ENCODE peak calls at places on chromosome X, in seven cellular contexts. One of them, this sample, is unnamed. For H3K9me3, the result is how much of the 10 kb centered on the place peaks cover.

GRCh38 chrX:34778961-34779360 is 121.9 kb upstream of the TMEM47 start:
- DNase-seq in tibial nerve: no peak
- DNase-seq in transverse colon: no peak
- DNase-seq in mammary epithelial cell: peak
- DNase-seq in left ventricle myocardium inferior: no peak
- DNase-seq in PC-3: peak
- DNase-seq in A549: no peak
- DNase-seq in this sample: no peak

GRCh38 chrX:154855256-154855655 is 20.8 kb upstream of the SMIM9 start:
- DNase-seq in PC-3: no peak
- DNase-seq in A549: no peak
- DNase-seq in tibial nerve: no peak
- DNase-seq in left ventricle myocardium inferior: no peak
- DNase-seq in mammary epithelial cell: no peak
- DNase-seq in transverse colon: no peak
- DNase-seq in this sample: no peak

GRCh38 chrX:118751950-118752783 is 24.8 kb downstream of the IL13RA1 start:
- DNase-seq in mammary epithelial cell: peak
- DNase-seq in left ventricle myocardium inferior: no peak
- DNase-seq in transverse colon: no peak
- DNase-seq in PC-3: no peak
- DNase-seq in tibial nerve: no peak
- DNase-seq in A549: no peak
- DNase-seq in this sample: no peak

GRCh38 chrX:63713510-63713909 is 71.5 kb downstream of the ARHGEF9 start:
- DNase-seq in PC-3: no peak
- DNase-seq in left ventricle myocardium inferior: peak
- DNase-seq in tibial nerve: no peak
- DNase-seq in A549: no peak
- DNase-seq in transverse colon: no peak
- DNase-seq in mammary epithelial cell: no peak
- DNase-seq in this sample: no peak

GRCh38 chrX:129779747-129780146 is at the start of gene SASH3:
- DNase-seq in tibial nerve: peak
- DNase-seq in A549: no peak
- DNase-seq in mammary epithelial cell: no peak
- DNase-seq in left ventricle myocardium inferior: peak
- DNase-seq in transverse colon: peak
- DNase-seq in PC-3: no peak
- DNase-seq in this sample: no peak

GRCh38 chrX:146154191-146154590 is 336.6 kb downstream of the SLITRK2 start:
- DNase-seq in tibial nerve: no peak
- DNase-seq in left ventricle myocardium inferior: no peak
- DNase-seq in mammary epithelial cell: no peak
- DNase-seq in transverse colon: peak
- DNase-seq in A549: no peak
- DNase-seq in PC-3: no peak
- DNase-seq in this sample: no peak

GRCh38 chrX:646228-646495 is 15.6 kb downstream of the SHOX start:
- DNase-seq in PC-3: no peak
- DNase-seq in left ventricle myocardium inferior: no peak
- DNase-seq in tibial nerve: no peak
- DNase-seq in mammary epithelial cell: no peak
- DNase-seq in transverse colon: no peak
- DNase-seq in A549: no peak
- DNase-seq in this sample: no peak

GRCh38 chrX:63354484-63354883 is 3.4 kb upstream of the SPIN4 start:
- DNase-seq in PC-3: no peak
- DNase-seq in left ventricle myocardium inferior: no peak
- DNase-seq in transverse colon: no peak
- DNase-seq in A549: no peak
- DNase-seq in mammary epithelial cell: peak
- DNase-seq in tibial nerve: no peak
- DNase-seq in this sample: no peak

GRCh38 chrX:44036336-44036735 is 63.1 kb upstream of the NDP start:
- DNase-seq in left ventricle myocardium inferior: no peak
- DNase-seq in A549: no peak
- DNase-seq in mammary epithelial cell: peak
- DNase-seq in transverse colon: no peak
- DNase-seq in tibial nerve: no peak
- DNase-seq in PC-3: no peak
- DNase-seq in this sample: no peak

GRCh38 chrX:38260231-38260630 is 39.6 kb upstream of the SRPX start:
- DNase-seq in left ventricle myocardium inferior: no peak
- DNase-seq in mammary epithelial cell: no peak
- DNase-seq in transverse colon: peak
- DNase-seq in A549: peak
- DNase-seq in PC-3: peak
- DNase-seq in tibial nerve: no peak
- DNase-seq in this sample: peak

GRCh38 chrX:39226307-39226706 is 425.0 kb downstream of the MID1IP1 start:
- DNase-seq in left ventricle myocardium inferior: no peak
- DNase-seq in mammary epithelial cell: no peak
- DNase-seq in tibial nerve: peak
- DNase-seq in PC-3: no peak
- DNase-seq in A549: no peak
- DNase-seq in transverse colon: peak
- DNase-seq in this sample: peak

GRCh38 chrX:37378830-37379229 is 29.7 kb downstream of the PRRG1 start:
- DNase-seq in transverse colon: no peak
- DNase-seq in PC-3: no peak
- DNase-seq in tibial nerve: no peak
- DNase-seq in left ventricle myocardium inferior: no peak
- DNase-seq in mammary epithelial cell: no peak
- DNase-seq in A549: no peak
- DNase-seq in this sample: no peak

GRCh38 chrX:1416965-1417760 is 25.2 kb upstream of the SLC25A6 start:
- DNase-seq in PC-3: no peak
- DNase-seq in tibial nerve: no peak
- DNase-seq in transverse colon: no peak
- DNase-seq in mammary epithelial cell: no peak
- DNase-seq in A549: no peak
- DNase-seq in left ventricle myocardium inferior: no peak
- DNase-seq in this sample: no peak

GRCh38 chrX:95764972-95765451 is 919.6 kb upstream of the DIAPH2 start:
- DNase-seq in A549: no peak
- DNase-seq in mammary epithelial cell: peak
- DNase-seq in left ventricle myocardium inferior: no peak
- DNase-seq in transverse colon: no peak
- DNase-seq in PC-3: peak
- DNase-seq in tibial nerve: peak
- DNase-seq in this sample: no peak

GRCh38 chrX:75155830-75156525 is at the start of gene ABCB7:
- DNase-seq in mammary epithelial cell: peak
- DNase-seq in PC-3: peak
- DNase-seq in left ventricle myocardium inferior: peak
- DNase-seq in tibial nerve: peak
- DNase-seq in transverse colon: peak
- DNase-seq in A549: peak
- DNase-seq in this sample: peak

GRCh38 chrX:33969105-33969504 is 163.0 kb downstream of the FAM47A start:
- DNase-seq in tibial nerve: no peak
- DNase-seq in transverse colon: no peak
- DNase-seq in PC-3: no peak
- DNase-seq in mammary epithelial cell: no peak
- DNase-seq in A549: no peak
- DNase-seq in left ventricle myocardium inferior: no peak
- DNase-seq in this sample: no peak

GRCh38 chrX:154748712-154749339 is 2.1 kb downstream of the GAB3 start:
- DNase-seq in A549: peak
- DNase-seq in left ventricle myocardium inferior: no peak
- DNase-seq in PC-3: peak
- DNase-seq in tibial nerve: peak
- DNase-seq in mammary epithelial cell: peak
- DNase-seq in transverse colon: no peak
- DNase-seq in this sample: peak

GRCh38 chrX:107123750-107124149 is 5.1 kb upstream of the RBM41 start:
- DNase-seq in left ventricle myocardium inferior: no peak
- DNase-seq in mammary epithelial cell: peak
- DNase-seq in tibial nerve: no peak
- DNase-seq in PC-3: peak
- DNase-seq in transverse colon: no peak
- DNase-seq in A549: no peak
- DNase-seq in this sample: no peak

GRCh38 chrX:15416133-15416993 is 32.1 kb upstream of the VEGFD start:
- DNase-seq in tibial nerve: no peak
- DNase-seq in PC-3: no peak
- DNase-seq in left ventricle myocardium inferior: no peak
- DNase-seq in mammary epithelial cell: no peak
- DNase-seq in A549: no peak
- DNase-seq in transverse colon: no peak
- DNase-seq in this sample: no peak

GRCh38 chrX:154411322-154411980 is at the start of gene TAFAZZIN:
- DNase-seq in A549: peak
- DNase-seq in mammary epithelial cell: peak
- DNase-seq in tibial nerve: peak
- DNase-seq in transverse colon: peak
- DNase-seq in left ventricle myocardium inferior: peak
- DNase-seq in PC-3: peak
- DNase-seq in this sample: peak

GRCh38 chrX:96918864-96919263 is 35.2 kb downstream of the RPA4 start:
- DNase-seq in tibial nerve: no peak
- DNase-seq in mammary epithelial cell: no peak
- DNase-seq in PC-3: no peak
- DNase-seq in transverse colon: no peak
- DNase-seq in left ventricle myocardium inferior: no peak
- DNase-seq in A549: no peak
- DNase-seq in this sample: no peak

GRCh38 chrX:6021316-6022091 is 207.2 kb downstream of the NLGN4X start:
- DNase-seq in mammary epithelial cell: peak
- DNase-seq in PC-3: peak
- DNase-seq in transverse colon: peak
- DNase-seq in A549: no peak
- DNase-seq in tibial nerve: peak
- DNase-seq in left ventricle myocardium inferior: no peak
- DNase-seq in this sample: peak

GRCh38 chrX:39893417-39894338 is 204.1 kb downstream of the BCOR start:
- DNase-seq in left ventricle myocardium inferior: no peak
- DNase-seq in PC-3: no peak
- DNase-seq in transverse colon: no peak
- DNase-seq in tibial nerve: no peak
- DNase-seq in A549: no peak
- DNase-seq in mammary epithelial cell: no peak
- DNase-seq in this sample: no peak

GRCh38 chrX:65871671-65872311 is 168.1 kb downstream of the VSIG4 start:
- DNase-seq in mammary epithelial cell: peak
- DNase-seq in left ventricle myocardium inferior: no peak
- DNase-seq in A549: peak
- DNase-seq in tibial nerve: no peak
- DNase-seq in transverse colon: peak
- DNase-seq in PC-3: peak
- DNase-seq in this sample: peak

GRCh38 chrX:148771440-148771839 is 271.0 kb downstream of the AFF2 start:
- DNase-seq in A549: no peak
- DNase-seq in PC-3: no peak
- DNase-seq in mammary epithelial cell: peak
- DNase-seq in tibial nerve: no peak
- DNase-seq in transverse colon: no peak
- DNase-seq in left ventricle myocardium inferior: no peak
- DNase-seq in this sample: no peak

DNA sequence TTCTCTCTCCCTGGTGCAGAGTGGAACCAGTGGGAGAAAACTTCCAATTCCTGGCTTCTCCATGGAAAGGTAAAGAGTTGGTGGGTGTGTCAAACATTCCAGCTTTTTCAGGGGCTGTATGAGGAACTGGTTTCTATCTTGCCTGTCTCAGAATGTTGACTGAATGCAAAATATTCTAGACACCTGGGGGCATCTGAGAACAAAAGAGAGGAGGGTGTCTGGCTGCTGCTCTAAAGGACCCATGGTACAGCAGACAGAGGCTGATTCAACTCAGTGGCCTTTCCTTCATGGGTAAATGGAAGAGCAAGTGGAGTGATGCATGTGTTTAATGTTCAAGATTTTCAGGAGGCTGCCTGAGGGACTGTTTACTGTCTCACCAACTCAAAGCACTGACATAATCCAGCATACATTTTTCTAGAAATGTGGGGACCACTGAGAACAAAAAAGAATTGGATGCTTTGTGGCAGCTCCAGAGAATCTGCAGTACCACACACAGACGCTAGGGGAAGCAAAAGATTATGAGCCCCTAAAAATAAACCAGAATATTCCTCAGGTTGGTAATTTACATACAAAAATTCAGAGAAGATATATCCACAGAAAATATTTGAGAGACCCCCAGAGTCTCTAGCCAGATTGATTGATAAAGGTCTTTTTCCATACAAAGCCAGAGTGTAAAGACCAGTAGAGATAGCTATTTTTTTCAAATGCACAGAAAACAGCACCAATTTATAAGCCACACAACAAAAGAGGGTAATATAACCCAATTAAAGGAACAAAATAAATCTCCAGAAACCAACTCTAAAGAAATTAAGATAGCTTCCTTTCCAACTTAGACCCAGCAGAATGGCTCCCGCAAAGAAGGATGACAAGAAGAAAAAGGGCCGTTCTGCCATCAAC is 48.0 kb upstream of the STARD8 start:
- DNase-seq in tibial nerve: peak
- DNase-seq in PC-3: peak
- DNase-seq in left ventricle myocardium inferior: no peak
- DNase-seq in transverse colon: no peak
- DNase-seq in mammary epithelial cell: no peak
- DNase-seq in A549: peak
- DNase-seq in this sample: no peak
- H3K9me3 ChIP-seq in tibial nerve: under half
- H3K9me3 ChIP-seq in PC-3: under half
- H3K9me3 ChIP-seq in left ventricle myocardium inferior: under half
- H3K9me3 ChIP-seq in transverse colon: under half
- H3K9me3 ChIP-seq in mammary epithelial cell: under half
- H3K9me3 ChIP-seq in A549: under half
- H3K9me3 ChIP-seq in this sample: under half

GRCh38 chrX:8743126-8743732 is 11.3 kb upstream of the ANOS1 start:
- DNase-seq in PC-3: peak
- DNase-seq in mammary epithelial cell: peak
- DNase-seq in A549: no peak
- DNase-seq in left ventricle myocardium inferior: no peak
- DNase-seq in tibial nerve: peak
- DNase-seq in transverse colon: peak
- DNase-seq in this sample: peak
- TF ChIP-seq CTCF in PC-3: peak
- TF ChIP-seq CTCF in mammary epithelial cell: peak
- TF ChIP-seq CTCF in A549: peak
- TF ChIP-seq CTCF in left ventricle myocardium inferior: peak
- TF ChIP-seq CTCF in tibial nerve: peak
- TF ChIP-seq CTCF in transverse colon: peak
- TF ChIP-seq CTCF in this sample: peak

GRCh38 chrX:78387364-78387763 is 60.0 kb upstream of the CYSLTR1 start:
- DNase-seq in PC-3: no peak
- DNase-seq in tibial nerve: no peak
- DNase-seq in mammary epithelial cell: no peak
- DNase-seq in left ventricle myocardium inferior: no peak
- DNase-seq in transverse colon: no peak
- DNase-seq in A549: no peak
- DNase-seq in this sample: no peak
- H3K9me3 ChIP-seq in PC-3: under half
- H3K9me3 ChIP-seq in tibial nerve: under half
- H3K9me3 ChIP-seq in mammary epithelial cell: under half
- H3K9me3 ChIP-seq in left ventricle myocardium inferior: under half
- H3K9me3 ChIP-seq in transverse colon: under half
- H3K9me3 ChIP-seq in A549: under half
- H3K9me3 ChIP-seq in this sample: under half

GRCh38 chrX:142089193-142089592 is 115.9 kb downstream of the MAGEC2 start:
- DNase-seq in left ventricle myocardium inferior: no peak
- DNase-seq in PC-3: peak
- DNase-seq in transverse colon: no peak
- DNase-seq in A549: peak
- DNase-seq in mammary epithelial cell: no peak
- DNase-seq in tibial nerve: no peak
- DNase-seq in this sample: no peak
- TF ChIP-seq CTCF in left ventricle myocardium inferior: peak
- TF ChIP-seq CTCF in PC-3: peak
- TF ChIP-seq CTCF in transverse colon: no peak
- TF ChIP-seq CTCF in A549: peak
- TF ChIP-seq CTCF in mammary epithelial cell: no peak
- TF ChIP-seq CTCF in tibial nerve: no peak
- TF ChIP-seq CTCF in this sample: no peak